ENCODE peak calls at places on chromosomes 12 and 14, in seven cellular contexts. A is ACHN; J is Peyer's patch; L is neuronal stem cell; K is stimulated activated CD4-positive, alpha-beta T cell treated with anti-CD3 and anti-CD28 coated beads, Interleukin-2, amount 100 ng/mL, for 48 hours; H is GM10248; N is CD8-positive, alpha-beta T cell. T is an unnamed sample.

GRCh38 chr14:104977681-104978647 is at the start of gene AHNAK2:
- DNase-seq in L (peak), N (peak), H (peak), J (peak), A (peak), K (peak), T (peak)

GRCh38 chr14:75084513-75084912 is 15.1 kb downstream of the ZC2HC1C start:
- DNase-seq in A (peak), H (no peak), K (no peak), J (no peak), N (no peak), L (no peak), T (no peak)

GRCh38 chr12:100359822-100360221 is 2.9 kb downstream of the SLC17A8 start:
- DNase-seq in A (peak), L (no peak), N (no peak), K (no peak), H (no peak), J (no peak), T (no peak)

GRCh38 chr12:21428241-21428640 is 9.2 kb upstream of the PYROXD1 start:
- DNase-seq in A (no peak), L (no peak), J (no peak), H (no peak), K (no peak), N (no peak), T (no peak)

GRCh38 chr14:32077081-32078029 is at the start of gene ARHGAP5:
- DNase-seq in A (peak), K (peak), L (peak), J (peak), H (peak), N (peak), T (peak)

GRCh38 chr14:61472025-61472672 is 150.8 kb downstream of the PRKCH start:
- DNase-seq in A (peak), K (no peak), J (no peak), N (peak), L (no peak), H (no peak), T (no peak)

GRCh38 chr12:749871-750270 is 2.5 kb upstream of the WNK1 start:
- DNase-seq in L (no peak), N (no peak), J (no peak), H (no peak), K (no peak), A (no peak), T (no peak)

GRCh38 chr12:65948320-65949008 is 124.2 kb downstream of the HMGA2 start:
- DNase-seq in N (no peak), K (no peak), L (no peak), A (peak), J (no peak), H (no peak), T (no peak)

GRCh38 chr12:7373226-7373625 is 69.4 kb downstream of the ACSM4 start:
- DNase-seq in K (no peak), N (no peak), J (no peak), H (no peak), L (no peak), A (no peak), T (no peak)

GRCh38 chr14:93725993-93726392 is 62.3 kb downstream of the PRIMA1 start:
- DNase-seq in J (no peak), N (no peak), H (no peak), K (no peak), L (no peak), A (no peak), T (no peak)

GRCh38 chr14:55814064-55814463 is 234.1 kb downstream of the KTN1 start:
- DNase-seq in N (no peak), L (no peak), J (no peak), K (no peak), A (no peak), H (no peak), T (no peak)

GRCh38 chr12:57803317-57803893 is 15.1 kb downstream of the AVIL start:
- DNase-seq in A (peak), L (no peak), H (peak), K (peak), J (no peak), N (peak), T (peak)

GRCh38 chr12:11797317-11797913 is 147.9 kb downstream of the ETV6 start:
- DNase-seq in J (no peak), N (no peak), A (no peak), L (no peak), K (no peak), H (no peak), T (no peak)

GRCh38 chr14:82642425-82642824 is 1108.8 kb upstream of the SEL1L start:
- DNase-seq in K (no peak), J (no peak), L (no peak), N (no peak), H (peak), A (no peak), T (peak)

GRCh38 chr12:76007640-76008039 is 23.9 kb downstream of the PHLDA1 start:
- DNase-seq in K (no peak), N (no peak), A (no peak), L (no peak), H (no peak), J (no peak), T (no peak)

GRCh38 chr14:65769151-65769550 is 356.6 kb downstream of the FUT8 start:
- DNase-seq in L (no peak), K (no peak), J (no peak), N (no peak), A (no peak), H (no peak), T (no peak)